ENCODE peak calls at places on chromosomes 7 and 10, in four cellular contexts. One of them, this sample, is unnamed.

GRCh38 chr10:12512292-12513002 is 163.1 kb downstream of the CAMK1D start:
- DNase-seq in K562: no peak
- DNase-seq in HepG2: no peak
- DNase-seq in WTC11: no peak
- DNase-seq in this sample: no peak

GRCh38 chr10:90175161-90175681 is 473.8 kb downstream of the KIF20B start:
- DNase-seq in HepG2: no peak
- DNase-seq in K562: no peak
- DNase-seq in WTC11: no peak
- DNase-seq in this sample: no peak

GRCh38 chr7:129616530-129616929 is 5.0 kb downstream of the NRF1 start:
- DNase-seq in HepG2: no peak
- DNase-seq in K562: peak
- DNase-seq in WTC11: no peak
- DNase-seq in this sample: no peak

GRCh38 chr7:19442016-19442785 is 266.6 kb downstream of the POLR1F start:
- DNase-seq in HepG2: no peak
- DNase-seq in K562: no peak
- DNase-seq in WTC11: peak
- DNase-seq in this sample: peak

GRCh38 chr10:24824536-24824935 is 100.8 kb upstream of the ARHGAP21 start:
- DNase-seq in WTC11: no peak
- DNase-seq in HepG2: no peak
- DNase-seq in K562: no peak
- DNase-seq in this sample: no peak

GRCh38 chr7:110181768-110182167 is 909.2 kb upstream of the LRRN3 start:
- DNase-seq in HepG2: no peak
- DNase-seq in K562: no peak
- DNase-seq in WTC11: no peak
- DNase-seq in this sample: no peak

GRCh38 chr10:117967149-117967548 is 79.6 kb downstream of the RAB11FIP2 start:
- DNase-seq in HepG2: no peak
- DNase-seq in WTC11: no peak
- DNase-seq in K562: no peak
- DNase-seq in this sample: no peak

GRCh38 chr10:101812606-101813005 is 5.6 kb downstream of the OGA start:
- DNase-seq in WTC11: no peak
- DNase-seq in HepG2: no peak
- DNase-seq in K562: no peak
- DNase-seq in this sample: no peak

GRCh38 chr7:132381742-132382472 is 194.4 kb downstream of the PLXNA4 start:
- DNase-seq in HepG2: peak
- DNase-seq in K562: no peak
- DNase-seq in WTC11: no peak
- DNase-seq in this sample: no peak

GRCh38 chr7:127897704-127898454 is 133.4 kb downstream of the LRRC4 start:
- DNase-seq in WTC11: no peak
- DNase-seq in K562: no peak
- DNase-seq in HepG2: no peak
- DNase-seq in this sample: no peak

GRCh38 chr7:44201813-44202212 is 1.0 kb downstream of the YKT6 start:
- DNase-seq in HepG2: no peak
- DNase-seq in WTC11: no peak
- DNase-seq in K562: no peak
- DNase-seq in this sample: no peak

GRCh38 chr7:23012797-23013714 is 874 bp downstream of the HYCC1 start:
- DNase-seq in K562: peak
- DNase-seq in HepG2: peak
- DNase-seq in WTC11: peak
- DNase-seq in this sample: no peak

GRCh38 chr7:69939317-69939716 is 341.0 kb downstream of the AUTS2 start:
- DNase-seq in K562: no peak
- DNase-seq in WTC11: no peak
- DNase-seq in HepG2: no peak
- DNase-seq in this sample: no peak

GRCh38 chr10:67666416-67667043 is 29.5 kb downstream of the CTNNA3 start:
- DNase-seq in K562: peak
- DNase-seq in HepG2: peak
- DNase-seq in WTC11: no peak
- DNase-seq in this sample: peak

GRCh38 chr7:11655163-11655562 is 176.8 kb downstream of the THSD7A start:
- DNase-seq in WTC11: no peak
- DNase-seq in K562: no peak
- DNase-seq in HepG2: no peak
- DNase-seq in this sample: no peak

GRCh38 chr10:128695931-128696330 is 569.7 kb upstream of the MKI67 start:
- DNase-seq in WTC11: no peak
- DNase-seq in K562: no peak
- DNase-seq in HepG2: no peak
- DNase-seq in this sample: no peak

GRCh38 chr10:5364916-5365434 is at the start of gene UCN3:
- DNase-seq in WTC11: no peak
- DNase-seq in HepG2: no peak
- DNase-seq in K562: no peak
- DNase-seq in this sample: no peak

GRCh38 chr10:118047363-118047719 is 600 bp upstream of the RAB11FIP2 start:
- DNase-seq in K562: peak
- DNase-seq in WTC11: no peak
- DNase-seq in HepG2: no peak
- DNase-seq in this sample: no peak

GRCh38 chr7:73329861-73330581 is 2.1 kb downstream of the FKBP6 start:
- DNase-seq in K562: no peak
- DNase-seq in HepG2: no peak
- DNase-seq in WTC11: no peak
- DNase-seq in this sample: no peak

GRCh38 chr10:3124412-3125175 is 48.0 kb downstream of the PITRM1 start:
- DNase-seq in HepG2: no peak
- DNase-seq in WTC11: no peak
- DNase-seq in K562: no peak
- DNase-seq in this sample: no peak

GRCh38 chr10:95221124-95221523 is 27.1 kb downstream of the ACSM6 start:
- DNase-seq in WTC11: peak
- DNase-seq in HepG2: peak
- DNase-seq in K562: no peak
- DNase-seq in this sample: no peak

GRCh38 chr7:151426486-151426905 is 13.4 kb downstream of the CRYGN start:
- DNase-seq in K562: no peak
- DNase-seq in HepG2: no peak
- DNase-seq in WTC11: no peak
- DNase-seq in this sample: peak

GRCh38 chr10:121311812-121312443 is 286.3 kb downstream of the FGFR2 start:
- DNase-seq in WTC11: no peak
- DNase-seq in HepG2: no peak
- DNase-seq in K562: no peak
- DNase-seq in this sample: no peak

GRCh38 chr7:143512488-143513340 is 35.0 kb downstream of the TAS2R41 start:
- DNase-seq in WTC11: no peak
- DNase-seq in HepG2: no peak
- DNase-seq in K562: no peak
- DNase-seq in this sample: no peak

GRCh38 chr10:102112210-102112817 is 7.9 kb downstream of the LDB1 start:
- DNase-seq in K562: peak
- DNase-seq in WTC11: no peak
- DNase-seq in HepG2: no peak
- DNase-seq in this sample: no peak

GRCh38 chr10:30456262-30456661 is 22.3 kb downstream of the MAP3K8 start:
- DNase-seq in K562: no peak
- DNase-seq in WTC11: no peak
- DNase-seq in HepG2: no peak
- DNase-seq in this sample: no peak

GRCh38 chr10:59135275-59135674 is 41.2 kb upstream of the PHYHIPL start:
- DNase-seq in K562: no peak
- DNase-seq in WTC11: no peak
- DNase-seq in HepG2: peak
- DNase-seq in this sample: no peak

GRCh38 chr7:137772748-137773147 is 74.0 kb downstream of the DGKI start:
- DNase-seq in HepG2: no peak
- DNase-seq in K562: no peak
- DNase-seq in WTC11: no peak
- DNase-seq in this sample: no peak

GRCh38 chr10:19788075-19788686 is 28.1 kb upstream of the PLXDC2 start:
- DNase-seq in HepG2: peak
- DNase-seq in K562: peak
- DNase-seq in WTC11: peak
- DNase-seq in this sample: peak

GRCh38 chr7:12257582-12257981 is 46.5 kb downstream of the TMEM106B start:
- DNase-seq in K562: no peak
- DNase-seq in HepG2: peak
- DNase-seq in WTC11: no peak
- DNase-seq in this sample: no peak

DNA sequence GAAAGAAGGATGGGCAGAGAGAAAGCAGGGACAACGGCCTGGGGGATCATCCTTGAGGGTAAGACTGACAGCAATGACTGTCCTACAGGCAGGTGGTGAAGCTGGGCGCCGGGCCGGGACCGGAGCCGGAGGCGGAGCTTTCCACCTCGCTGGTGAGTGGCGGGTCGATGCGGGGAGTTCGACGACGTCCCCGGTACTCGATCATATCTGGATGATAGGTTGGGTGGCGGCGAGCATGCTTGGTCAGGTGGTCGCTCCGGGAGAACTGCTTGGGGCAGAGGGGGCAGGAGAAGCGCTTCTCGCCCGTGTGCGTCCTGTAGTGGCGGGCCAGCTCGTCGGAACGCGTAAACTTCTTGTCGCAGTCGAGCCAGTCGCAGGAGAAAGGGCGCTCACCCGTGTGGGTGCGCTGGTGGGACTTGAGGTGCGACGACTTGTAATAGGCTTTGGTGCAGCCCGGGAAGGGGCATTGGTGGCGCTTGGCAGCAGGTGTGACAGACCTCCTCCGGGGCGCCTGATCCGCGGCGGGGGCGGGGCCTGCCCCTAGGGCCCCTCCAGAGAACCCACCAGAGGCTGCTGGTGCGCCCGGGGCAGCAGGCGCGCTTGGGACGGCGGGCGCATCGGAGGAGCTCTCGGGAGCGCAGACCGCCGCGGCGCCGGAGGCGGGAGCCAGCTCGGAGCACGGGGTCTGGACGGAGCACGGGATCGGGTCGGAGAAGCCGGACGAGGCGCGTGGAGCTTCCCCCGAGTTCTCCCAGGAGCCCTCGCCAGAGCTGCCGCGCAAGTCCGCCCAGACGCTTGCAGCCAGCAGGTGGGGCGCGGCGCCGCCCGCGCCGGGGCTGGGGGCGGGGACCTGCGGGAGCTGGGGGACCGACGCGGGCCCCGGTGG is 784 bp downstream of the KLF14 start:
- DNase-seq in K562: peak
- DNase-seq in HepG2: no peak
- DNase-seq in WTC11: peak
- DNase-seq in this sample: peak
- TF ChIP-seq HMGXB4 in K562: no peak
- TF ChIP-seq HMGXB4 in HepG2: no peak
- TF ChIP-seq HMGXB4 in WTC11: peak
- TF ChIP-seq HMGXB4 in this sample: no peak

GRCh38 chr10:123170961-123171360 is 16.8 kb downstream of the BUB3 start:
- DNase-seq in HepG2: peak
- DNase-seq in K562: no peak
- DNase-seq in WTC11: no peak
- DNase-seq in this sample: no peak

GRCh38 chr10:123165445-123166072 is 11.4 kb downstream of the BUB3 start:
- DNase-seq in K562: no peak
- DNase-seq in HepG2: no peak
- DNase-seq in WTC11: no peak
- DNase-seq in this sample: no peak

DNA sequence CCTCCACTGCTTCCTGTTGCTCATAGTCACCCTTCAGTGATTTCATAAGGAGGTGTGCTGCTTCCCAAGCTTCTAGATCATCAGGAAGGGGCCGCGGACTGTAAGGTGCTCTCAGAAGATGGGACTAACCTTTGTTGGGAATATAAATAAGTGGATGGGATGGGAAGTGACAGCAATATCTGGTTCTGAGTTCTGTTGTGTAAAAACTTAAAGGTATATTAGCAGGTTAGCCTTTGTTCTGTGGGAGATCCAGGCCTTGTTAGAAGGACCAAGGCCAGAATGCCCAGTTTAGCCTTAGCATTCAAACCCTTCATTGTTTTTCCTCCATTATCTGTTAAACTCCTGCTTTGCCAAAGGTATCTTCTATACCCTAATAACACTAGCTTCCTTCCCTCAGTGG is 12.4 kb downstream of the BUB3 start:
- DNase-seq in K562: no peak
- DNase-seq in WTC11: no peak
- DNase-seq in HepG2: no peak
- DNase-seq in this sample: no peak
- TF ChIP-seq HMGXB4 in K562: no peak
- TF ChIP-seq HMGXB4 in WTC11: no peak
- TF ChIP-seq HMGXB4 in HepG2: no peak
- TF ChIP-seq HMGXB4 in this sample: no peak

DNA sequence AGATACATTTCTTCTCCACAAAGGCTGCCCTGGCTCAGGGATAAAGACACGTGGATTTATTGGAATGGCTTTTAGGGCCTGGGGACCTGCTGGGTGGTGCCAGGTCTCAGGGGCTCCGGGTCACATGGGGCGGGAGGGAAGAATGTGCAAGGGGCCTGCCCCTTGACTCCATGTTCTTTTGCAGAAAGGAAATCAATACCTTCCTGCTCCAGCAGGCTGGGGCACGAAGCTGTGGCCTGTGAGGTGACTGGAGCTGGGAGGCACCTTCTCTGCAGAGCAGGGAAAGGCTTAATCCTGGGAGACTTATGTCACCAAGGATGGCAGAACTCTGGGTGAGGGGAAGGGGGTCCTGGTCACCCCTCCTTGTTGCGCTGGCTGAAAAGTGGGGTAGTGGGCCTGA is 42.3 kb upstream of the GNA12 start:
- DNase-seq in HepG2: no peak
- DNase-seq in WTC11: no peak
- DNase-seq in K562: no peak
- DNase-seq in this sample: no peak
- TF ChIP-seq HMGXB4 in HepG2: no peak
- TF ChIP-seq HMGXB4 in WTC11: no peak
- TF ChIP-seq HMGXB4 in K562: no peak
- TF ChIP-seq HMGXB4 in this sample: no peak

DNA sequence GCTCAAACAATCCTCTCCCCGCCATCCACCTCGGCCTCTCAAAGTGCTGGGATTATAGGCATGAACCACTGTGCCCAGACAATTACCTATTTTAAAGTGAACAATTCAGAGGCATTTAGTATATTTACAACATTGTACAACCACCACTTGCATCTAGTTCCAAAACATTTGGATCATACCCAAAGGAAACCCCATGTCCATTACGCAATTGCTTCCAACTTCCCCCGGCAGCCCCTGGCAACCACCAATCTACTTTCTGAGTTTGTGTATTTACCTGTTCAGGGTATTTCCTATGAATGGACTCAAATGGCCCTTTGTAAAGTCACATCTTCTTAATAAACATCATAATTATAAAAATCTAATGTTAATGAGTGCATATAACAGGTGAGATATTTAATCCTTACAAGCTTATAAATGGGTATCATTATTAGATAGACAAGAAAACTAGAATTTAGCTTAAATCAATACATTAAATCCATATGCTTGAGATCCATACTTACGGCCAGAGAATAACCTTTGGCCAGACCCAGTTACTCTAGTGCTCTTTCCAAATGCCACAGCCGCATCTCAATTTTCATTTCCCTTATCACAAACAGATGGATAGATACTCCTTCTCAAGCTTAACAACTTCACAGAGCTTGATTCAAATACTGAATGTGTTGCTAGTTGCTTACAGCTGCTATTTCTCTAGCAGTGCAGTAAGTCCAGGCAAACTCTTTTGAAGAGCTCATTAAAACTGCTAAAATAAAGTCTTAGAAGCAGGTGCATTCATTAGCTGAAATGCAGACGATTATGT is 133.4 kb upstream of the MKLN1 start:
- DNase-seq in WTC11: no peak
- DNase-seq in HepG2: no peak
- DNase-seq in K562: no peak
- DNase-seq in this sample: no peak
- TF ChIP-seq HMGXB4 in WTC11: no peak
- TF ChIP-seq HMGXB4 in HepG2: no peak
- TF ChIP-seq HMGXB4 in K562: no peak
- TF ChIP-seq HMGXB4 in this sample: no peak